ENCODE peak calls at places on chromosomes 5 and 9, in ten cellular contexts. Q is breast epithelium, Y is A673, Z is BJ, E is brain microvascular endothelial cell, D is ascending aorta, U is DND-41, N is GM23338, C is A549, T is hepatocyte. R is an unnamed sample.

GRCh38 chr9:89807682-89808075 is 202.9 kb downstream of the GADD45G start:
- DNase-seq in Q (no peak), Y (no peak), Z (no peak), E (no peak), D (no peak), U (no peak), N (no peak), C (no peak), T (no peak), R (peak; percentile 9)

GRCh38 chr5:132104561-132104960 is 31.0 kb downstream of the CSF2 start:
- DNase-seq in Q (no peak), Y (no peak), Z (no peak), E (no peak), D (no peak), U (no peak), N (no peak), C (no peak), T (no peak), R (no peak)

GRCh38 chr5:132003170-132003744 is 8.2 kb downstream of the ACSL6 start:
- DNase-seq in Q (no peak), Y (no peak), Z (no peak), E (no peak), D (no peak), U (no peak), N (peak; percentile 72), C (no peak), T (no peak), R (no peak)

GRCh38 chr9:121640076-121640475 is 11.4 kb upstream of the DAB2IP start:
- DNase-seq in Q (no peak), Y (peak; percentile 72), Z (no peak), E (no peak), D (no peak), U (peak; percentile 38), N (peak; percentile 81), C (peak; percentile 59), T (peak; percentile 81), R (peak; percentile 20)

GRCh38 chr9:108786322-108786721 is 69.5 kb downstream of the ACTL7B start:
- DNase-seq in Q (no peak), Y (peak; percentile 16), Z (no peak), E (no peak), D (no peak), U (no peak), N (no peak), C (no peak), T (no peak), R (no peak)

GRCh38 chr5:168663276-168664004 is 84.3 kb upstream of the PANK3 start:
- DNase-seq in Q (no peak), Y (no peak), Z (no peak), E (no peak), D (no peak), U (no peak), N (no peak), C (no peak), T (no peak), R (peak; percentile 28)

GRCh38 chr5:63201738-63202137 is 623.1 kb downstream of the LRRC70 start:
- DNase-seq in Q (no peak), Y (no peak), Z (no peak), E (no peak), D (no peak), U (no peak), N (no peak), C (no peak), T (no peak), R (no peak)

GRCh38 chr9:85700330-85700729 is 41.4 kb downstream of the AGTPBP1 start:
- DNase-seq in Q (no peak), Y (no peak), Z (no peak), E (no peak), D (no peak), U (no peak), N (no peak), C (no peak), T (no peak), R (no peak)

GRCh38 chr9:107888773-107889227 is 399.2 kb upstream of the KLF4 start:
- DNase-seq in Q (no peak), Y (no peak), Z (no peak), E (no peak), D (no peak), U (no peak), N (no peak), C (no peak), T (no peak), R (no peak)

GRCh38 chr9:13979941-13980318 is 334.0 kb downstream of the NFIB start:
- DNase-seq in Q (no peak), Y (no peak), Z (no peak), E (no peak), D (no peak), U (no peak), N (no peak), C (no peak), T (no peak), R (no peak)

GRCh38 chr5:72121753-72122445 is 14.6 kb downstream of the MAP1B start:
- DNase-seq in Q (no peak), Y (no peak), Z (no peak), E (no peak), D (no peak), U (no peak), N (peak; percentile 54), C (no peak), T (no peak), R (no peak)

GRCh38 chr5:96657068-96657467 is 5.1 kb upstream of the CAST start:
- DNase-seq in Q (no peak), Y (peak; percentile 17), Z (peak; percentile 85), E (peak; percentile 95), D (peak; percentile 75), U (no peak), N (no peak), C (peak; percentile 64), T (peak; percentile 58), R (peak; percentile 80)

GRCh38 chr5:68648944-68649874 is 433.7 kb downstream of the PIK3R1 start:
- DNase-seq in Q (no peak), Y (no peak), Z (no peak), E (no peak), D (no peak), U (no peak), N (no peak), C (no peak), T (peak; percentile 24), R (no peak)

DNA sequence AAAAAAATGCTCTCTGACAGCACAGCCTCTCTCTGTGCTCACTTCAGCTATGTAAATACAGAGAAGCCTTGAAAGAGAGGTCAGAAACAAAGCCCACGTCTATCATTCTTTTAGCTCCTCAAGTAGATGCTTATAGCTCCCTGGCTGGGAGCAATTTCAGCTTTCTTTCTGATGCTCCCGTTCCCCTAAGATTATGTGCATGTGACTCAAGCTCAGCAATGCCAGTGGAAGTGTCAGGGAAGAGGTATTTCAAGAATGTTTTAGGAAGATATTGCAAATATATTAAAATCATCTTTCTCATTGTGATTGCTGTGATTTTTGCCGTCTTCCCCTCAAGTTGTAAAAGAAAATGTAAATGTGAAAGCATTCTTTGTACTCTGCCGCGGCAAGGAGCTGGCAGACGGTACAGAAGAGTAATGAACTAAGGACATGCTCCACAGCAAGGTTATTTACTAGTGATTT is 1353.7 kb upstream of the ACO1 start:
- DNase-seq in Q (no peak), Y (no peak), Z (no peak), E (no peak), D (no peak), U (no peak), N (peak; percentile 70), C (no peak), T (peak; percentile 10), R (no peak)
- H3K4me3 ChIP-seq in Q (peak overlapping the region; percentile 9), Y (no peak overlapping the region), Z (no peak overlapping the region), E (peak overlapping the region; percentile 16), D (no peak overlapping the region), U (no peak overlapping the region), N (peak overlapping the region; percentile 1), C (no peak overlapping the region), T (peak overlapping the region; percentile 3), R (no peak overlapping the region)

GRCh38 chr9:38172601-38173000 is 103.6 kb upstream of the SHB start:
- DNase-seq in Q (no peak), Y (no peak), Z (no peak), E (no peak), D (no peak), U (no peak), N (peak; percentile 36), C (no peak), T (no peak), R (no peak)
- TF ChIP-seq CTCF in Q (no peak), Y (no peak), Z (no peak), E (no peak), D (no peak), U (no peak), N (no peak), C (no peak), T (no peak), R (no peak)

DNA sequence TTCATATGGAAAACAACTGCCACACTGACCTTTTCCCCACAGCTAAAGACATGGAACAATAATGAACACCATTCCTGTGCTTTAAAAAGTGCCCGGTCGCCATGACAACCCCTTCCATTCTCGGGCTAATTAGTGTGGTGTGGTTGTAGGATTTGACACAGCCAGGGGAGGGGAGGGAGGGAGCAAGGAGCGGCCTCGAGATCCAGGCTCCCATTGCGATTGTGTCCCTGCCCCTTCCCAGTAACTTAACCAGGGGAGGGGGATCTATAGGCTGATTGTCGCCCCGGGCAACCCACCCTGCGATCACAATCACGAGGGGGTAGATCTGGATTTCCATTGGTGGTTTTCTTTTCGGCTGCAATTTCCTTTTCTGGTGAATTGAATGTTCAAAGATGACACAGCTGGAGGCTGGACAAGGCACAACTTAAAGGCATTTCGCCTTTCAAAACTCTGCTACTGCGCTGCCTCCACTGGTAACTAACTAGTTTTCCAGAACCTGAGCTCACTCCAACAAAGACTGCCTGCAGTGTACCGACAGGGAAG is 96.7 kb upstream of the RETREG1 start:
- DNase-seq in Q (no peak), Y (peak; percentile 36), Z (no peak), E (peak; percentile 20), D (peak; percentile 45), U (no peak), N (peak; percentile 73), C (no peak), T (no peak), R (no peak)
- H3K4me3 ChIP-seq in Q (peak overlapping the region; percentile 17), Y (no peak overlapping the region), Z (no peak overlapping the region), E (peak overlapping the region; percentile 49), D (peak overlapping the region; percentile 17), U (no peak overlapping the region), N (peak overlapping the region; percentile 46), C (no peak overlapping the region), T (no peak overlapping the region), R (no peak overlapping the region)

GRCh38 chr9:132235125-132235524 is 73.3 kb downstream of the NTNG2 start:
- DNase-seq in Q (no peak), Y (no peak), Z (no peak), E (no peak), D (no peak), U (no peak), N (no peak), C (no peak), T (no peak), R (no peak)

GRCh38 chr9:132234501-132235045 is 72.7 kb downstream of the NTNG2 start:
- DNase-seq in Q (no peak), Y (peak; percentile 87), Z (no peak), E (no peak), D (no peak), U (no peak), N (no peak), C (no peak), T (no peak), R (no peak)

GRCh38 chr9:132236662-132237311 is 74.9 kb downstream of the NTNG2 start:
- DNase-seq in Q (no peak), Y (no peak), Z (no peak), E (no peak), D (no peak), U (no peak), N (no peak), C (no peak), T (no peak), R (no peak)

GRCh38 chr9:132237481-132237880 is 75.6 kb downstream of the NTNG2 start:
- DNase-seq in Q (no peak), Y (no peak), Z (no peak), E (no peak), D (no peak), U (no peak), N (no peak), C (peak; percentile 37), T (no peak), R (no peak)

GRCh38 chr9:132235894-132236661 is 74.2 kb downstream of the NTNG2 start:
- DNase-seq in Q (peak; percentile 78), Y (peak; percentile 79), Z (no peak), E (peak; percentile 49), D (peak; percentile 84), U (peak; percentile 74), N (peak; percentile 95), C (peak; percentile 84), T (peak; percentile 88), R (peak; percentile 81)
- TF ChIP-seq CTCF in Q (peak; percentile 83), Y (peak; percentile 98), Z (peak; percentile 98), E (peak; percentile 99), D (peak; percentile 85), U (peak; percentile 92), N (peak; percentile 93), C (peak; percentile 94), T (peak; percentile 96), R (peak; percentile 98)